ENCODE peak calls at places on chromosome 18, in five cellular contexts. R is GM12878, P is cardiac muscle cell, X is AML-193, M is T-helper 22 cell. S is an unnamed sample.

GRCh38 chr18:5937795-5938194 is 42.5 kb upstream of the TMEM200C start:
- DNase-seq in R (no peak), P (no peak), X (no peak), M (no peak), S (no peak)

GRCh38 chr18:13273800-13274199 is 55.2 kb downstream of the LDLRAD4 start:
- DNase-seq in R (no peak), P (no peak), X (no peak), M (peak), S (no peak)

GRCh38 chr18:46590103-46590502 is 66.9 kb downstream of the LOXHD1 start:
- DNase-seq in R (no peak), P (no peak), X (no peak), M (no peak), S (no peak)

GRCh38 chr18:79521806-79522205 is 126.1 kb downstream of the NFATC1 start:
- DNase-seq in R (no peak), P (no peak), X (no peak), M (no peak), S (no peak)

GRCh38 chr18:48590678-48591077 is 51.8 kb downstream of the CTIF start:
- DNase-seq in R (no peak), P (no peak), X (no peak), M (no peak), S (no peak)

GRCh38 chr18:56168049-56168781 is 470.2 kb downstream of the TXNL1 start:
- DNase-seq in R (no peak), P (no peak), X (no peak), M (no peak), S (no peak)

GRCh38 chr18:26524002-26524401 is 24.4 kb downstream of the KCTD1 start:
- DNase-seq in R (no peak), P (no peak), X (no peak), M (no peak), S (no peak)

GRCh38 chr18:49059028-49059670 is 108.4 kb upstream of the SMAD7 start:
- DNase-seq in R (no peak), P (no peak), X (no peak), M (no peak), S (peak)

GRCh38 chr18:70148039-70148438 is 57.4 kb downstream of the RTTN start:
- DNase-seq in R (no peak), P (no peak), X (no peak), M (no peak), S (no peak)

GRCh38 chr18:2948038-2948437 is 64.9 kb downstream of the LPIN2 start:
- DNase-seq in R (no peak), P (peak), X (no peak), M (no peak), S (peak)

GRCh38 chr18:32177530-32177929 is 12.3 kb upstream of the MEP1B start:
- DNase-seq in R (no peak), P (no peak), X (no peak), M (no peak), S (no peak)

GRCh38 chr18:44323125-44323524 is 357.6 kb upstream of the SETBP1 start:
- DNase-seq in R (no peak), P (no peak), X (no peak), M (no peak), S (no peak)

GRCh38 chr18:31830686-31831085 is 70.0 kb upstream of the SLC25A52 start:
- DNase-seq in R (no peak), P (no peak), X (no peak), M (no peak), S (no peak)

GRCh38 chr18:12860530-12860929 is 23.5 kb downstream of the PTPN2 start:
- DNase-seq in R (no peak), P (no peak), X (no peak), M (no peak), S (no peak)

GRCh38 chr18:23539298-23539697 is 36.0 kb downstream of the RMC1 start:
- DNase-seq in R (no peak), P (no peak), X (no peak), M (no peak), S (no peak)

GRCh38 chr18:55838841-55839240 is 250.8 kb upstream of the TCF4 start:
- DNase-seq in R (no peak), P (no peak), X (no peak), M (no peak), S (no peak)

GRCh38 chr18:76519156-76519549 is 24.1 kb upstream of the ZNF516 start:
- DNase-seq in R (no peak), P (peak), X (no peak), M (no peak), S (peak)

GRCh38 chr18:37335337-37335736 is 230.3 kb downstream of the CELF4 start:
- DNase-seq in R (no peak), P (no peak), X (no peak), M (no peak), S (no peak)

GRCh38 chr18:37532917-37533316 is 32.7 kb downstream of the CELF4 start:
- DNase-seq in R (no peak), P (no peak), X (no peak), M (no peak), S (no peak)

GRCh38 chr18:3051718-3052410 is 38.9 kb upstream of the LPIN2 start:
- DNase-seq in R (no peak), P (no peak), X (peak), M (no peak), S (no peak)

GRCh38 chr18:23458830-23459529 is 5.9 kb downstream of the RIOK3 start:
- DNase-seq in R (no peak), P (no peak), X (no peak), M (no peak), S (no peak)

GRCh38 chr18:39796413-39796812 is 2158.6 kb upstream of the PIK3C3 start:
- DNase-seq in R (no peak), P (no peak), X (no peak), M (no peak), S (no peak)

GRCh38 chr18:55912071-55912470 is 324.1 kb upstream of the TCF4 start:
- DNase-seq in R (no peak), P (no peak), X (no peak), M (no peak), S (no peak)

GRCh38 chr18:32441536-32441935 is 29.1 kb downstream of the GAREM1 start:
- DNase-seq in R (no peak), P (no peak), X (no peak), M (no peak), S (no peak)

GRCh38 chr18:58723810-58724602 is 52.7 kb downstream of the MALT1 start:
- DNase-seq in R (no peak), P (no peak), X (no peak), M (no peak), S (no peak)

GRCh38 chr18:58580623-58581022 is 48.3 kb downstream of the ALPK2 start:
- DNase-seq in R (no peak), P (peak), X (no peak), M (no peak), S (no peak)

GRCh38 chr18:51171625-51172024 is 25.9 kb downstream of the MEX3C start:
- DNase-seq in R (no peak), P (no peak), X (no peak), M (no peak), S (no peak)

GRCh38 chr18:76875390-76876330 is 53.3 kb downstream of the ZNF236 start:
- DNase-seq in R (no peak), P (peak), X (peak), M (no peak), S (peak)

GRCh38 chr18:74774486-74774885 is 176.8 kb downstream of the ZNF407 start:
- DNase-seq in R (no peak), P (no peak), X (no peak), M (no peak), S (no peak)

GRCh38 chr18:49699303-49699702 is 114.0 kb downstream of the ACAA2 start:
- DNase-seq in R (no peak), P (no peak), X (no peak), M (no peak), S (no peak)

GRCh38 chr18:6741786-6742185 is 12.3 kb downstream of the ARHGAP28 start:
- DNase-seq in R (no peak), P (no peak), X (no peak), M (no peak), S (no peak)

GRCh38 chr18:49619792-49620191 is 57.9 kb downstream of the LIPG start:
- DNase-seq in R (no peak), P (no peak), X (no peak), M (no peak), S (no peak)

GRCh38 chr18:38456253-38456652 is 890.7 kb upstream of the CELF4 start:
- DNase-seq in R (no peak), P (no peak), X (no peak), M (no peak), S (no peak)

GRCh38 chr18:61893304-61893970 is 630 bp upstream of the RNF152 start:
- DNase-seq in R (no peak), P (peak), X (no peak), M (no peak), S (no peak)

S was measured in NCI-H2227 treated with DMSO at 0.1 percent for 48 hours.